ENCODE peak calls at places on chromosomes 12 and 14, in five cellular contexts. One of them, this sample, is unnamed.

GRCh38 chr12:46808955-46809697 is 16.7 kb downstream of the SLC38A4 start:
- DNase-seq in IMR-90: no peak
- DNase-seq in HepG2: no peak
- DNase-seq in K562: no peak
- DNase-seq in H1: no peak
- DNase-seq in this sample: no peak

GRCh38 chr14:46840971-46841729 is 189.6 kb upstream of the RPL10L start:
- DNase-seq in IMR-90: no peak
- DNase-seq in HepG2: no peak
- DNase-seq in K562: no peak
- DNase-seq in H1: no peak
- DNase-seq in this sample: peak; percentile 27

GRCh38 chr12:81759215-81759991 is at the start of gene PPFIA2:
- DNase-seq in IMR-90: peak; percentile 4
- DNase-seq in HepG2: no peak
- DNase-seq in K562: no peak
- DNase-seq in H1: peak; percentile 60
- DNase-seq in this sample: peak; percentile 6

GRCh38 chr12:109951751-109952150 is 44.4 kb downstream of the GIT2 start:
- DNase-seq in IMR-90: peak; percentile 98
- DNase-seq in HepG2: no peak
- DNase-seq in K562: no peak
- DNase-seq in H1: no peak
- DNase-seq in this sample: no peak

GRCh38 chr12:113097716-113098427 is 37.7 kb downstream of the RASAL1 start:
- DNase-seq in IMR-90: no peak
- DNase-seq in HepG2: no peak
- DNase-seq in K562: peak; percentile 50
- DNase-seq in H1: peak; percentile 73
- DNase-seq in this sample: no peak

GRCh38 chr12:3207858-3208257 is 130.7 kb downstream of the TSPAN9 start:
- DNase-seq in IMR-90: no peak
- DNase-seq in HepG2: peak; percentile 61
- DNase-seq in K562: peak; percentile 27
- DNase-seq in H1: peak; percentile 86
- DNase-seq in this sample: no peak

GRCh38 chr14:24416254-24416931 is 13.1 kb downstream of the CBLN3 start:
- DNase-seq in IMR-90: no peak
- DNase-seq in HepG2: no peak
- DNase-seq in K562: peak; percentile 72
- DNase-seq in H1: no peak
- DNase-seq in this sample: no peak

GRCh38 chr12:121791671-121792496 is 1.6 kb downstream of the RHOF start:
- DNase-seq in IMR-90: no peak
- DNase-seq in HepG2: peak; percentile 91
- DNase-seq in K562: no peak
- DNase-seq in H1: no peak
- DNase-seq in this sample: peak; percentile 85

GRCh38 chr14:80055912-80056801 is 155.1 kb downstream of the DIO2 start:
- DNase-seq in IMR-90: peak; percentile 78
- DNase-seq in HepG2: peak; percentile 16
- DNase-seq in K562: peak; percentile 2
- DNase-seq in H1: peak; percentile 58
- DNase-seq in this sample: peak; percentile 25

GRCh38 chr14:65961004-65961403 is 525.2 kb upstream of the CCDC196 start:
- DNase-seq in IMR-90: peak; percentile 7
- DNase-seq in HepG2: no peak
- DNase-seq in K562: peak; percentile 32
- DNase-seq in H1: peak; percentile 93
- DNase-seq in this sample: peak; percentile 54

GRCh38 chr14:69052181-69052601 is 73.1 kb upstream of the ACTN1 start:
- DNase-seq in IMR-90: no peak
- DNase-seq in HepG2: no peak
- DNase-seq in K562: no peak
- DNase-seq in H1: no peak
- DNase-seq in this sample: no peak

GRCh38 chr12:89166525-89166934 is 185.8 kb downstream of the DUSP6 start:
- DNase-seq in IMR-90: peak; percentile 60
- DNase-seq in HepG2: no peak
- DNase-seq in K562: no peak
- DNase-seq in H1: no peak
- DNase-seq in this sample: peak; percentile 36

GRCh38 chr12:64173456-64173855 is 48.6 kb downstream of the KICS2 start:
- DNase-seq in IMR-90: no peak
- DNase-seq in HepG2: no peak
- DNase-seq in K562: no peak
- DNase-seq in H1: no peak
- DNase-seq in this sample: no peak

GRCh38 chr14:59236195-59236594 is 47.7 kb downstream of the DAAM1 start:
- DNase-seq in IMR-90: no peak
- DNase-seq in HepG2: no peak
- DNase-seq in K562: no peak
- DNase-seq in H1: no peak
- DNase-seq in this sample: no peak

GRCh38 chr12:52518574-52519469 is 1.4 kb downstream of the KRT5 start:
- DNase-seq in IMR-90: no peak
- DNase-seq in HepG2: no peak
- DNase-seq in K562: no peak
- DNase-seq in H1: peak; percentile 29
- DNase-seq in this sample: no peak

GRCh38 chr14:70789961-70790360 is 19.4 kb downstream of the MAP3K9 start:
- DNase-seq in IMR-90: no peak
- DNase-seq in HepG2: no peak
- DNase-seq in K562: no peak
- DNase-seq in H1: no peak
- DNase-seq in this sample: no peak

GRCh38 chr14:58739674-58740073 is 101.9 kb downstream of the DACT1 start:
- DNase-seq in IMR-90: no peak
- DNase-seq in HepG2: no peak
- DNase-seq in K562: no peak
- DNase-seq in H1: no peak
- DNase-seq in this sample: no peak

GRCh38 chr14:31441273-31442110 is 15.8 kb downstream of the DTD2 start:
- DNase-seq in IMR-90: peak; percentile 72
- DNase-seq in HepG2: no peak
- DNase-seq in K562: no peak
- DNase-seq in H1: no peak
- DNase-seq in this sample: peak; percentile 88

GRCh38 chr14:52313493-52313881 is 625 bp upstream of the PTGER2 start:
- DNase-seq in IMR-90: peak; percentile 44
- DNase-seq in HepG2: no peak
- DNase-seq in K562: no peak
- DNase-seq in H1: no peak
- DNase-seq in this sample: no peak

GRCh38 chr12:47236109-47236714 is 156.5 kb upstream of the AMIGO2 start:
- DNase-seq in IMR-90: peak; percentile 88
- DNase-seq in HepG2: no peak
- DNase-seq in K562: no peak
- DNase-seq in H1: no peak
- DNase-seq in this sample: no peak

GRCh38 chr14:93185333-93185688 is 194 bp downstream of the LYSET start:
- DNase-seq in IMR-90: no peak
- DNase-seq in HepG2: no peak
- DNase-seq in K562: no peak
- DNase-seq in H1: no peak
- DNase-seq in this sample: no peak

GRCh38 chr12:88802307-88802706 is 222.0 kb upstream of the KITLG start:
- DNase-seq in IMR-90: no peak
- DNase-seq in HepG2: no peak
- DNase-seq in K562: no peak
- DNase-seq in H1: no peak
- DNase-seq in this sample: no peak

GRCh38 chr14:88013750-88014349 is 8.9 kb downstream of the GPR65 start:
- DNase-seq in IMR-90: peak; percentile 58
- DNase-seq in HepG2: peak; percentile 66
- DNase-seq in K562: peak; percentile 61
- DNase-seq in H1: peak; percentile 69
- DNase-seq in this sample: peak; percentile 63

GRCh38 chr12:11580125-11580751 is 69.2 kb upstream of the ETV6 start:
- DNase-seq in IMR-90: peak; percentile 82
- DNase-seq in HepG2: no peak
- DNase-seq in K562: no peak
- DNase-seq in H1: no peak
- DNase-seq in this sample: no peak

GRCh38 chr12:118035194-118036041 is 18.9 kb downstream of the RFC5 start:
- DNase-seq in IMR-90: peak; percentile 22
- DNase-seq in HepG2: no peak
- DNase-seq in K562: no peak
- DNase-seq in H1: no peak
- DNase-seq in this sample: no peak

GRCh38 chr14:31270196-31270772 is 62.7 kb upstream of the HECTD1 start:
- DNase-seq in IMR-90: no peak
- DNase-seq in HepG2: peak; percentile 77
- DNase-seq in K562: peak; percentile 13
- DNase-seq in H1: peak; percentile 51
- DNase-seq in this sample: no peak

GRCh38 chr12:28114488-28114887 is 75.8 kb upstream of the CCDC91 start:
- DNase-seq in IMR-90: peak; percentile 51
- DNase-seq in HepG2: no peak
- DNase-seq in K562: no peak
- DNase-seq in H1: no peak
- DNase-seq in this sample: no peak

GRCh38 chr14:49621114-49621881 is 699 bp downstream of the MGAT2 start:
- DNase-seq in IMR-90: peak; percentile 28
- DNase-seq in HepG2: no peak
- DNase-seq in K562: no peak
- DNase-seq in H1: no peak
- DNase-seq in this sample: no peak

GRCh38 chr12:89469361-89469760 is 55.2 kb downstream of the GALNT4 start:
- DNase-seq in IMR-90: peak; percentile 73
- DNase-seq in HepG2: no peak
- DNase-seq in K562: no peak
- DNase-seq in H1: no peak
- DNase-seq in this sample: no peak

GRCh38 chr12:124603910-124604775 is 36.7 kb upstream of the NCOR2 start:
- DNase-seq in IMR-90: no peak
- DNase-seq in HepG2: no peak
- DNase-seq in K562: no peak
- DNase-seq in H1: no peak
- DNase-seq in this sample: no peak

GRCh38 chr12:68868043-68868790 is 60.2 kb downstream of the MDM2 start:
- DNase-seq in IMR-90: no peak
- DNase-seq in HepG2: no peak
- DNase-seq in K562: no peak
- DNase-seq in H1: no peak
- DNase-seq in this sample: no peak

GRCh38 chr12:92539966-92540791 is 162.6 kb upstream of the PLEKHG7 start:
- DNase-seq in IMR-90: no peak
- DNase-seq in HepG2: no peak
- DNase-seq in K562: no peak
- DNase-seq in H1: peak; percentile 50
- DNase-seq in this sample: no peak

GRCh38 chr12:96000858-96001257 is 4.7 kb upstream of the HAL start:
- DNase-seq in IMR-90: no peak
- DNase-seq in HepG2: no peak
- DNase-seq in K562: no peak
- DNase-seq in H1: no peak
- DNase-seq in this sample: no peak

GRCh38 chr12:96006727-96007126 is 10.6 kb upstream of the HAL start:
- DNase-seq in IMR-90: no peak
- DNase-seq in HepG2: no peak
- DNase-seq in K562: no peak
- DNase-seq in H1: no peak
- DNase-seq in this sample: no peak
- TF ChIP-seq MAFK in IMR-90: no peak
- TF ChIP-seq MAFK in HepG2: no peak
- TF ChIP-seq MAFK in K562: no peak
- TF ChIP-seq MAFK in H1: no peak
- TF ChIP-seq MAFK in this sample: no peak

DNA sequence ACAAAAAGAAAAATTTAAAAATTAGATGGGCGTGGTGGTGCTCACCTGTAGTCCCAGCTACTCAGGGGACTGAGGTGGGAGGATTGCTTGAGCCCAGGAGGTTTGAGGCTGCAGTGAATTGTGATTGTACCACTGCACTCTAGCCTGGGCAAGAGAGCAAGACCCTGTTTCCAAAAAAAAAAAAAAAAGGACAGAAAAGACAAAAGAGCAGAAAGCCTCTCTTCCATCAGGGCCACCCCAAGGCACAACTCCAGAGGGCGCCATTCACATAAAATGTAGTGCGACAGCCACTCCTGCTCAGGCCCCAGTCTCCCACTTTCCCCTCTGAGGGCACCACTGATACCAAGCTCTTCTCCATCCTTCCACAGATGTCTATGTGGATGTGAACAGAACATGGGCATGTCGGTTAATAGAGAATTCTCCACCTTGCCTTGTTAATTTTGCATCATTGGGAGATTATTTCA is 41.8 kb downstream of the DGLUCY start:
- DNase-seq in IMR-90: no peak
- DNase-seq in HepG2: no peak
- DNase-seq in K562: no peak
- DNase-seq in H1: no peak
- DNase-seq in this sample: no peak
- TF ChIP-seq CTCF in IMR-90: peak; percentile 5
- TF ChIP-seq CTCF in HepG2: no peak
- TF ChIP-seq CTCF in K562: no peak
- TF ChIP-seq CTCF in H1: no peak
- TF ChIP-seq CTCF in this sample: no peak

GRCh38 chr12:1329784-1330474 is 264.5 kb downstream of the FBXL14 start:
- DNase-seq in IMR-90: no peak
- DNase-seq in HepG2: no peak
- DNase-seq in K562: no peak
- DNase-seq in H1: no peak
- DNase-seq in this sample: no peak

GRCh38 chr12:1332327-1332726 is 262.1 kb downstream of the FBXL14 start:
- DNase-seq in IMR-90: peak; percentile 12
- DNase-seq in HepG2: peak; percentile 57
- DNase-seq in K562: no peak
- DNase-seq in H1: no peak
- DNase-seq in this sample: no peak

GRCh38 chr12:1328385-1328784 is 266.0 kb downstream of the FBXL14 start:
- DNase-seq in IMR-90: no peak
- DNase-seq in HepG2: no peak
- DNase-seq in K562: no peak
- DNase-seq in H1: no peak
- DNase-seq in this sample: no peak

GRCh38 chr12:1326258-1326657 is 268.1 kb downstream of the FBXL14 start:
- DNase-seq in IMR-90: no peak
- DNase-seq in HepG2: no peak
- DNase-seq in K562: no peak
- DNase-seq in H1: no peak
- DNase-seq in this sample: no peak

DNA sequence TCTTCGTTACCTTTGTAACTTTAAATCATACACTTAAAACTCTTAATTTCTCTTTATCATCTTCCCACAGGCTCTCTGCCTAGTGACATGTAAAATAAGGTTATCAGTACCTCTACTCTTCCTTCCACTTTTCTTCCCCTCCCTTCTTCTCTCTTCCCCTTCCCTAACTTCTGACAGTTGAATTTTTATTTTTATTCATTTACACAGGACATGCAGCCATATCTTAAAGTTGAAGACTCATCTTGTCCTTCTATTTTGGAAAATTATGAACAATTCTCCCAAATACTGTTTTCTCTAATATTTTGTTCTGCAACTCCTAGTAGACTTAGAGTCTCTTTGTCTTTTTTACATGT is 263.9 kb downstream of the FBXL14 start:
- DNase-seq in IMR-90: no peak
- DNase-seq in HepG2: no peak
- DNase-seq in K562: no peak
- DNase-seq in H1: no peak
- DNase-seq in this sample: no peak
- TF ChIP-seq MAFK in IMR-90: no peak
- TF ChIP-seq MAFK in HepG2: no peak
- TF ChIP-seq MAFK in K562: no peak
- TF ChIP-seq MAFK in H1: no peak
- TF ChIP-seq MAFK in this sample: no peak

GRCh38 chr12:62934799-62935674 is at the start of gene PPM1H:
- DNase-seq in IMR-90: peak; percentile 11
- DNase-seq in HepG2: peak; percentile 86
- DNase-seq in K562: peak; percentile 88
- DNase-seq in H1: peak; percentile 94
- DNase-seq in this sample: peak; percentile 96
- TF ChIP-seq CTCF in IMR-90: no peak
- TF ChIP-seq CTCF in HepG2: peak; percentile 98
- TF ChIP-seq CTCF in K562: peak; percentile 68
- TF ChIP-seq CTCF in H1: peak; percentile 89
- TF ChIP-seq CTCF in this sample: peak; percentile 61

This sample was measured in A549.